ENCODE peak calls at places on chromosomes 16 and 17, in ten cellular contexts. R is heart right ventricle, V is gastrocnemius medialis, U is SJSA1, B is stomach, M is PC-3, F is GM23248, G is esophagus squamous epithelium, K is cardiac muscle cell, C is endodermal cell. T is an unnamed sample. For H3K4me1 and H3K27me3, the result is how much of the 10 kb centered on the place peaks cover.

GRCh38 chr16:48547530-48547929 is 62.5 kb downstream of the N4BP1 start:
- DNase-seq in M (no peak), B (no peak), G (no peak), U (no peak), C (no peak), F (no peak), V (no peak), R (no peak), K (no peak), T (no peak)

GRCh38 chr17:869067-869466 is 86.9 kb downstream of the MRM3 start:
- DNase-seq in U (no peak), C (no peak), V (peak), M (no peak), B (peak), K (peak), F (peak), R (peak), G (no peak), T (no peak)

GRCh38 chr17:35807371-35808144 is 1.7 kb upstream of the TAF15 start:
- DNase-seq in V (no peak), F (peak), K (peak), R (no peak), M (peak), B (no peak), C (no peak), G (no peak), U (peak), T (no peak)

GRCh38 chr16:63466-63865 is 9.0 kb downstream of the RHBDF1 start:
- DNase-seq in U (no peak), R (no peak), B (no peak), M (no peak), F (no peak), C (no peak), G (no peak), V (no peak), K (no peak), T (no peak)

GRCh38 chr17:1464186-1464585 is 8.2 kb upstream of the CRK start:
- DNase-seq in U (no peak), R (no peak), M (no peak), V (no peak), K (no peak), B (no peak), F (no peak), C (no peak), G (no peak), T (no peak)

GRCh38 chr16:56910654-56911539 is 21.0 kb upstream of the HERPUD1 start:
- DNase-seq in K (peak), B (no peak), G (no peak), F (peak), C (no peak), V (peak), M (peak), U (peak), R (no peak), T (no peak)

GRCh38 chr16:23694707-23695373 is 16.2 kb downstream of the PLK1 start:
- DNase-seq in B (no peak), K (peak), C (peak), R (no peak), U (no peak), F (peak), V (no peak), G (no peak), M (no peak), T (no peak)

GRCh38 chr17:59846391-59847165 is 46.2 kb downstream of the TUBD1 start:
- DNase-seq in V (peak), U (peak), B (peak), C (peak), R (no peak), K (peak), M (peak), G (no peak), F (peak), T (no peak)

GRCh38 chr16:57957396-57958392 is 13.2 kb downstream of the CNGB1 start:
- DNase-seq in R (no peak), F (no peak), M (no peak), G (no peak), B (no peak), C (peak), K (no peak), U (no peak), V (no peak), T (no peak)

GRCh38 chr17:3692346-3692745 is 3.6 kb downstream of the P2RX5 start:
- DNase-seq in G (no peak), M (no peak), B (no peak), V (no peak), C (peak), R (no peak), F (no peak), K (no peak), U (no peak), T (no peak)

GRCh38 chr17:70581459-70581858 is 412.1 kb downstream of the KCNJ2 start:
- DNase-seq in B (no peak), F (no peak), M (peak), C (no peak), K (no peak), G (no peak), V (no peak), U (no peak), R (no peak), T (no peak)

GRCh38 chr17:34307110-34307509 is 12.1 kb upstream of the CCL8 start:
- DNase-seq in U (no peak), B (no peak), M (no peak), K (peak), C (no peak), G (no peak), V (peak), F (peak), R (peak), T (no peak)

GRCh38 chr16:71250461-71251232 is 20.1 kb upstream of the HYDIN start:
- DNase-seq in C (no peak), R (no peak), F (peak), K (no peak), M (peak), B (no peak), G (no peak), V (no peak), U (no peak), T (no peak)

GRCh38 chr16:88516666-88517065 is 53.5 kb upstream of the ZC3H18 start:
- DNase-seq in R (no peak), B (no peak), V (no peak), F (no peak), U (no peak), C (no peak), K (no peak), G (no peak), M (no peak), T (no peak)

GRCh38 chr16:8828541-8829165 is 31.0 kb downstream of the PMM2 start:
- DNase-seq in M (no peak), U (no peak), G (no peak), B (no peak), R (no peak), C (no peak), F (peak), V (no peak), K (no peak), T (no peak)

GRCh38 chr17:5219536-5219935 is 15.1 kb downstream of the SCIMP start:
- DNase-seq in V (no peak), G (no peak), B (no peak), R (no peak), K (no peak), M (no peak), C (no peak), U (no peak), F (no peak), T (no peak)

GRCh38 chr17:74737299-74738050 is 419 bp downstream of the RAB37 start:
- DNase-seq in B (no peak), V (no peak), G (no peak), C (peak), K (peak), M (peak), F (peak), R (no peak), U (peak), T (no peak)

GRCh38 chr16:15708096-15708495 is 58.1 kb downstream of the NDE1 start:
- DNase-seq in R (no peak), U (no peak), F (no peak), K (peak), B (no peak), C (no peak), V (no peak), M (no peak), G (no peak), T (no peak)

GRCh38 chr17:17387461-17388362 is 84.5 kb downstream of the NT5M start:
- DNase-seq in U (no peak), F (peak), R (peak), C (peak), G (no peak), M (peak), K (no peak), V (no peak), B (peak), T (no peak)

DNA sequence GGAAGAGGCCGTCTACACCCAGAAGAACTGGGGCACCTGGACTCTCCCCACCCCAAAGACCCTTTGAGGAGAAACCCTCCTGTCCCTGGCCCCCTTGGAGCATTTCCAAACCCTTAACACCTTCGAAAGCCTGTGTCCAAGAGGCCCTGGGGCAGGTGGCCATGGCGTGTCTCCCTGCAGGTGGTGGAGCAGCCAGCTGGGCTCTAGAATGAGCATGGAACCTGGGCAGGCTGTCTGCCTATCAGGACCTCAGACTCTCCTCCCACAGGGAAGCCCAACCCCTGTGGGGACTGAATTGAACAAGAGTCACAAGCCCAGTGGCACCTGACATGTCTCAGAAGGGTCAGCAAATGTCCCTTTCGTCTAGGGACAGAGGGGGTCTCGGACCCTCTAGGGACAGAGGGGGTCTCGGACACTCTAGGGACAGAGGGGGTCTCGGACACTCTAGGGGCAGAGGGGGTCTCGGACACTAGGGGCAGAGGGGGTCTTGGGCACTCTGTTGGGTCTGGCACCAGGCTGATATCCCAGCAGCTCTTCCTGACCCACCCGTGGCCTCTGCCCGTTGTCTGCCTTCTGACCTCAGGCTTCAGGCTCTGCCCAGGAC is 8.4 kb downstream of the CBX4 start:
- DNase-seq in G (no peak), M (no peak), R (no peak), F (no peak), U (no peak), C (peak), K (no peak), B (no peak), V (no peak), T (no peak)
- H3K4me1 ChIP-seq in G (under half), M (under half), R (half or more), F (under half), U (under half), C (under half), K (half or more), B (half or more), V (under half), T (under half)

GRCh38 chr17:65228287-65228686 is 91.1 kb downstream of the RGS9 start:
- DNase-seq in F (no peak), C (no peak), U (no peak), G (no peak), M (no peak), V (no peak), K (peak), B (no peak), R (no peak), T (no peak)
- H3K27me3 ChIP-seq in F (under half), C (under half), U (under half), G (under half), M (under half), V (under half), K (under half), B (under half), R (under half), T (under half)

GRCh38 chr16:24920568-24920967 is 74.8 kb downstream of the SLC5A11 start:
- DNase-seq in B (no peak), U (no peak), R (no peak), C (no peak), G (no peak), V (no peak), M (no peak), K (no peak), F (no peak), T (no peak)

GRCh38 chr16:24917891-24918290 is 72.1 kb downstream of the SLC5A11 start:
- DNase-seq in G (no peak), U (no peak), K (no peak), F (no peak), V (no peak), M (no peak), C (no peak), B (no peak), R (no peak), T (no peak)

GRCh38 chr16:24918641-24919040 is 72.9 kb downstream of the SLC5A11 start:
- DNase-seq in M (no peak), G (no peak), F (no peak), K (no peak), B (no peak), V (no peak), C (no peak), R (no peak), U (no peak), T (no peak)

GRCh38 chr16:24921229-24921628 is 75.5 kb downstream of the SLC5A11 start:
- DNase-seq in U (no peak), G (no peak), F (no peak), K (no peak), B (no peak), R (no peak), M (no peak), V (no peak), C (no peak), T (no peak)

GRCh38 chr16:24919536-24919935 is 73.8 kb downstream of the SLC5A11 start:
- DNase-seq in K (no peak), V (no peak), C (no peak), B (no peak), R (no peak), M (no peak), G (no peak), U (no peak), F (no peak), T (no peak)
- H3K4me1 ChIP-seq in K (under half), V (under half), C (under half), B (under half), R (under half), M (under half), G (under half), U (under half), F (under half), T (under half)

GRCh38 chr17:8089728-8090127 is 2.2 kb upstream of the ALOX12B start:
- DNase-seq in C (no peak), M (no peak), F (no peak), U (no peak), R (no peak), B (no peak), K (no peak), V (no peak), G (no peak), T (no peak)
- H3K27me3 ChIP-seq in C (under half), M (under half), F (under half), U (under half), R (half or more), B (under half), K (under half), V (under half), G (under half), T (under half)

GRCh38 chr17:78384479-78385175 is 6.2 kb downstream of the PGS1 start:
- DNase-seq in M (no peak), C (no peak), U (no peak), R (no peak), K (no peak), G (no peak), B (no peak), V (no peak), F (no peak), T (no peak)
- H3K4me1 ChIP-seq in M (under half), C (under half), U (half or more), R (half or more), K (under half), G (under half), B (half or more), V (half or more), F (half or more), T (half or more)

GRCh38 chr17:39767147-39767546 is 29.4 kb downstream of the GRB7 start:
- DNase-seq in K (no peak), V (no peak), U (no peak), C (peak), G (no peak), B (no peak), R (no peak), F (no peak), M (no peak), T (no peak)

GRCh38 chr17:39763046-39763800 is 25.5 kb downstream of the GRB7 start:
- DNase-seq in U (peak), R (no peak), M (peak), G (no peak), F (peak), V (no peak), B (no peak), C (peak), K (peak), T (no peak)

GRCh38 chr17:39761861-39762496 is 24.2 kb downstream of the GRB7 start:
- DNase-seq in K (no peak), F (peak), C (peak), G (no peak), U (no peak), R (no peak), M (no peak), B (no peak), V (no peak), T (no peak)

GRCh38 chr17:39765766-39766165 is 28.0 kb downstream of the GRB7 start:
- DNase-seq in C (no peak), B (no peak), U (no peak), G (no peak), F (no peak), V (no peak), M (no peak), R (no peak), K (no peak), T (no peak)

GRCh38 chr17:39765159-39765558 is 27.4 kb downstream of the GRB7 start:
- DNase-seq in C (peak), R (no peak), G (no peak), M (no peak), U (no peak), F (no peak), V (no peak), B (no peak), K (no peak), T (no peak)
- H3K27me3 ChIP-seq in C (under half), R (under half), G (under half), M (under half), U (under half), F (under half), V (under half), B (under half), K (under half), T (under half)

GRCh38 chr17:29136998-29137730 is 43.0 kb downstream of the MYO18A start:
- DNase-seq in K (no peak), U (no peak), R (no peak), C (no peak), G (no peak), B (no peak), V (no peak), F (peak), M (peak), T (no peak)
- H3K4me1 ChIP-seq in K (half or more), U (under half), R (half or more), C (under half), G (under half), B (under half), V (half or more), F (half or more), M (under half), T (under half)

T was measured in effector memory CD4-positive, alpha-beta T cell.